ENCODE peak calls at places on chromosomes 11 and 22, in five cellular contexts. One of them, this sample, is unnamed.

GRCh38 chr11:63876616-63877015 is 37.7 kb downstream of the MARK2 start:
- DNase-seq in neural crest cell: no peak
- DNase-seq in tibial nerve: no peak
- DNase-seq in foreskin fibroblast: no peak
- DNase-seq in breast epithelium: no peak
- DNase-seq in this sample: no peak

GRCh38 chr11:122748968-122749687 is 89.2 kb upstream of the CRTAM start:
- DNase-seq in neural crest cell: no peak
- DNase-seq in foreskin fibroblast: peak
- DNase-seq in breast epithelium: no peak
- DNase-seq in tibial nerve: no peak
- DNase-seq in this sample: no peak

GRCh38 chr11:7281083-7281482 is 29.4 kb downstream of the SYT9 start:
- DNase-seq in tibial nerve: no peak
- DNase-seq in neural crest cell: no peak
- DNase-seq in breast epithelium: peak
- DNase-seq in foreskin fibroblast: peak
- DNase-seq in this sample: no peak

GRCh38 chr11:44808053-44808753 is 81.4 kb downstream of the TSPAN18 start:
- DNase-seq in neural crest cell: no peak
- DNase-seq in breast epithelium: no peak
- DNase-seq in foreskin fibroblast: no peak
- DNase-seq in tibial nerve: no peak
- DNase-seq in this sample: no peak

GRCh38 chr11:133347988-133348387 is 184.3 kb downstream of the OPCML start:
- DNase-seq in neural crest cell: no peak
- DNase-seq in foreskin fibroblast: no peak
- DNase-seq in breast epithelium: no peak
- DNase-seq in tibial nerve: no peak
- DNase-seq in this sample: no peak

GRCh38 chr22:43828711-43829447 is 16.8 kb upstream of the EFCAB6 start:
- DNase-seq in foreskin fibroblast: peak
- DNase-seq in tibial nerve: peak
- DNase-seq in breast epithelium: no peak
- DNase-seq in neural crest cell: no peak
- DNase-seq in this sample: no peak

GRCh38 chr11:5123802-5124521 is 14.2 kb downstream of the OR52A5 start:
- DNase-seq in tibial nerve: peak
- DNase-seq in foreskin fibroblast: peak
- DNase-seq in breast epithelium: peak
- DNase-seq in neural crest cell: peak
- DNase-seq in this sample: no peak

GRCh38 chr11:83659466-83659865 is 373.3 kb upstream of the CCDC90B start:
- DNase-seq in foreskin fibroblast: no peak
- DNase-seq in tibial nerve: no peak
- DNase-seq in neural crest cell: no peak
- DNase-seq in breast epithelium: no peak
- DNase-seq in this sample: no peak

GRCh38 chr22:24323695-24324094 is 53.1 kb downstream of the SPECC1L start:
- DNase-seq in tibial nerve: no peak
- DNase-seq in breast epithelium: no peak
- DNase-seq in neural crest cell: no peak
- DNase-seq in foreskin fibroblast: peak
- DNase-seq in this sample: no peak

GRCh38 chr11:21640491-21640890 is 552.4 kb upstream of the ANO5 start:
- DNase-seq in breast epithelium: no peak
- DNase-seq in foreskin fibroblast: no peak
- DNase-seq in tibial nerve: no peak
- DNase-seq in neural crest cell: no peak
- DNase-seq in this sample: no peak
- TF ChIP-seq CTCF in breast epithelium: no peak
- TF ChIP-seq CTCF in foreskin fibroblast: no peak
- TF ChIP-seq CTCF in tibial nerve: no peak
- TF ChIP-seq CTCF in neural crest cell: no peak
- TF ChIP-seq CTCF in this sample: no peak

DNA sequence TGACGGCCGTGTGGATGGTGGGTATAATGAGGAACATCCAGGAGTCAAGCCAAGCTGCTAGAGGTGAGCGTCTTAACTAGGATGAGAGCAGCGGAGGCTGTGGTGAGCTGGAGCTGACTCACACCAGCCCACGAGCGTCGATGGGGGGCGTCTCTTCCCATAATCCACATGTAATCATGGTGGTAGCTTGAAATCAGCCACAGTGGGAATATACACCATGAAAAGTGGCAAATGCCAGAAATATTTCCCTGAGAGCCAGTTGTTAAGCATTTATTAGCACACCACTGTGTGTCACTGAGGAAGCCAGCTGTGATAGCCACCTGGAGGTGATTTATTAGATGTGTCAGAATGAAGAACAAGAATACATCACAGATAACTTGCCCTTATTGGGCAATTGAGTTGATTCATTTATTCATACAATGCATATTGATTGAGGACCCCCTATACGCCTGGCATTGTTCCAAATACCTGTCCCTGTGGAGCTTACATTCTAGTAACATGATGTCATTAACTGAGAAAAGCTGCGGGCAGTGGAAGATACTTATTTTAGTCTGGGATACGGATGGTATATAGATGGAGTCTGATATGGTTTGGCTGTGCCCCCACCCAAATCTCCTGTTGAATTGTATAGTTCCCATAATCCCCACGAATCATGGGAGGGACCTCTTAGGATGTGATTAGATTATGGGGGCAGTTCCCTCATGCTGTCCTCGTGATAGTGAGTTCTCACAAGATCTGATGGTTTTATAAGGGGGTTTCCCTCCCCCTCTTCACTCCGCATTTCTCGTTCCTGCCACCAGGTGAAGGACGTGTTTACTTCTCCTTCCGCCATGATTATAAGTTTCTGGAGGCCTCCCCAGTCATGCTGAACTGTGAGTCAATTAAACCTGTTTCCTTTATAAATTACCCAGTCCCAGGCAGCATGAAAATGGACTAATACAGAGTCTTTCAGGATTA is 473.4 kb downstream of the METTL15 start:
- DNase-seq in neural crest cell: no peak
- DNase-seq in breast epithelium: no peak
- DNase-seq in foreskin fibroblast: no peak
- DNase-seq in tibial nerve: no peak
- DNase-seq in this sample: no peak
- TF ChIP-seq CTCF in neural crest cell: no peak
- TF ChIP-seq CTCF in breast epithelium: no peak
- TF ChIP-seq CTCF in foreskin fibroblast: no peak
- TF ChIP-seq CTCF in tibial nerve: no peak
- TF ChIP-seq CTCF in this sample: no peak

GRCh38 chr11:3882671-3883070 is 27.2 kb downstream of the STIM1 start:
- DNase-seq in breast epithelium: no peak
- DNase-seq in foreskin fibroblast: no peak
- DNase-seq in tibial nerve: no peak
- DNase-seq in neural crest cell: no peak
- DNase-seq in this sample: no peak
- TF ChIP-seq CTCF in breast epithelium: no peak
- TF ChIP-seq CTCF in foreskin fibroblast: no peak
- TF ChIP-seq CTCF in tibial nerve: no peak
- TF ChIP-seq CTCF in neural crest cell: no peak
- TF ChIP-seq CTCF in this sample: no peak

DNA sequence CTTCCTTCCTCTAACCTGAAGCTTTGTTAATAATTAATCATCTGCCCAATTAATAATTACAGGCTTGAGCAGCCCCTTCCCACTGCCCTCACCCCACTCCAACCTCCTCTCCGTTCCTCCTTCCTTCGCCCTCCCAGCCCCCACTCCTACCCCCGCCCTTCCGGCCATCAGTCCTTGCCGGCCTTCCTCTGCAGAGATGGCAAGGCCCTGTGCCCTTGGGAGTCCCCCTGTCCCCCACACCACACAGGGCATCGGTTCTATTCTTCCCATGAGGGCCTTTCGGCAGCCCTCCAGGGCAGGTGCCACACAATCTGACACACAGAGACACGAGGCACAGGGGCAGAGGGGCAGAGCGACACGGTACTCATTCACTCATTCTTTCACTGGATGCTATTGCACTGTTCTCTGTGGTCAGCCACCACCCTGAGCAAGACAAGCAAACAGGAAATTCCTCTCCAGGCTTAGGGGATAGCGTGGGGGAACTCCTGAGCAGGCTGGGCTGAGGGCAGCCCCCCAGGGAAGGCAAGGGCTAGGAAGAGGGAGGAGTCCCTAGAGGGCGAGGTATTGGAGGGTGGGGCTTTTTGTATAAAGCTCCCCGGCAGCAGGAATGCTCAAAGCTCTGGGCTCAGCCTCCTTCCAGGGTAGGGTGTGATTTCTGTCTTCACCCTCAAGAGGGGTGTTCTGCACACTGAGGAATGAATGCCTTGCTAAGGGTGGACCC is 14.8 kb downstream of the MGAT3 start:
- DNase-seq in foreskin fibroblast: peak
- DNase-seq in neural crest cell: no peak
- DNase-seq in breast epithelium: no peak
- DNase-seq in tibial nerve: no peak
- DNase-seq in this sample: no peak
- TF ChIP-seq CTCF in foreskin fibroblast: no peak
- TF ChIP-seq CTCF in neural crest cell: no peak
- TF ChIP-seq CTCF in breast epithelium: no peak
- TF ChIP-seq CTCF in tibial nerve: no peak
- TF ChIP-seq CTCF in this sample: no peak

DNA sequence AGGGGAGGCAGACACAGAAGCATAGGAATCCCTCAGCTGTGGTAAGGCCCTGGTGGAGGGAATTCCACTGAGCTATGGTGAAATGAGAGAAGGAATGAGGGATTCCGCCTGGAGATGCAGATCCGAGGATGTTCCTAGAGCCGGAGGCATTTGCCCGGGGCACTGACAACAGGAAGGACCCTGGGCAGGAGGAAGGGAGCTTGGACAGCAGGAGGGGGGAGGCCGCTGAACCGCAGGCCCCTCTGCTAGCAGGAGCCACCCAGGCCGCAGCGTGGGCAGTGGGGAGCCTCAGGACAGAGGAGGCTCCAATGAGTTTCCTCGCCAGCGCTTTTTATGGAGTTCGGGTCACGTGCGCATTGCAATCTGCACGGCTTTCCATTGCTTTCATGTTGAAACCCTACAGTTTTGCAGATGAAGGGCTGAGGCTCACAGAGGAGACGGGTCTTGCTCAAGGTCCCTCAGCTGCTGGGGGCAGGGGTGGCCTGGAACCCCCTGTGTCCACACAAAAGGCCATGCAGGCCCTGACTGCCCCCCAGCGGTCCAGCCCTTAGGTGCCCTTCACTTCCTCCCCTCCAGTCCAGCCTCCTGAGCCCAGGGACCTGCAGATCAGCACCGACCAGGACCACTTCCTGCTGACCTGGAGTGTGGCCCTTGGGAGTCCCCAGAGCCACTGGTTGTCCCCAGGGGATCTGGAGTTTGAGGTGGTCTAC is 15.6 kb downstream of the CSF2RB start:
- DNase-seq in tibial nerve: no peak
- DNase-seq in foreskin fibroblast: no peak
- DNase-seq in neural crest cell: no peak
- DNase-seq in breast epithelium: no peak
- DNase-seq in this sample: no peak
- TF ChIP-seq CTCF in tibial nerve: no peak
- TF ChIP-seq CTCF in foreskin fibroblast: no peak
- TF ChIP-seq CTCF in neural crest cell: no peak
- TF ChIP-seq CTCF in breast epithelium: no peak
- TF ChIP-seq CTCF in this sample: no peak

This sample was measured in omental fat pad.